ENCODE peak calls at places on chromosomes 6 and 20, in nine cellular contexts. One of them, this sample, is unnamed.

GRCh38 chr6:3366596-3367413 is 90.0 kb downstream of the SLC22A23 start:
- DNase-seq in MM.1S: no peak
- DNase-seq in colonic mucosa: no peak
- DNase-seq in upper lobe of right lung: no peak
- DNase-seq in H1: no peak
- DNase-seq in ovary: no peak
- DNase-seq in IMR-90: no peak
- DNase-seq in heart right ventricle: no peak
- DNase-seq in brain microvascular endothelial cell: no peak
- DNase-seq in this sample: no peak

GRCh38 chr6:133956413-133957049 is 3.5 kb downstream of the TBPL1 start:
- DNase-seq in MM.1S: no peak
- DNase-seq in colonic mucosa: no peak
- DNase-seq in upper lobe of right lung: no peak
- DNase-seq in H1: no peak
- DNase-seq in ovary: no peak
- DNase-seq in IMR-90: no peak
- DNase-seq in heart right ventricle: no peak
- DNase-seq in brain microvascular endothelial cell: no peak
- DNase-seq in this sample: no peak

GRCh38 chr20:14888172-14888571 is 550.8 kb upstream of the FLRT3 start:
- DNase-seq in MM.1S: no peak
- DNase-seq in colonic mucosa: no peak
- DNase-seq in upper lobe of right lung: no peak
- DNase-seq in H1: no peak
- DNase-seq in ovary: no peak
- DNase-seq in IMR-90: no peak
- DNase-seq in heart right ventricle: no peak
- DNase-seq in brain microvascular endothelial cell: no peak
- DNase-seq in this sample: no peak

GRCh38 chr20:12093062-12093796 is 175.5 kb downstream of the BTBD3 start:
- DNase-seq in MM.1S: no peak
- DNase-seq in colonic mucosa: no peak
- DNase-seq in upper lobe of right lung: no peak
- DNase-seq in H1: no peak
- DNase-seq in ovary: no peak
- DNase-seq in IMR-90: no peak
- DNase-seq in heart right ventricle: no peak
- DNase-seq in brain microvascular endothelial cell: no peak
- DNase-seq in this sample: no peak

GRCh38 chr6:55175078-55175777 is 913 bp downstream of the HCRTR2 start:
- DNase-seq in MM.1S: no peak
- DNase-seq in colonic mucosa: no peak
- DNase-seq in upper lobe of right lung: no peak
- DNase-seq in H1: peak; percentile 45
- DNase-seq in ovary: no peak
- DNase-seq in IMR-90: no peak
- DNase-seq in heart right ventricle: no peak
- DNase-seq in brain microvascular endothelial cell: no peak
- DNase-seq in this sample: peak; percentile 54

GRCh38 chr6:40444307-40444706 is 142.9 kb downstream of the LRFN2 start:
- DNase-seq in MM.1S: no peak
- DNase-seq in colonic mucosa: no peak
- DNase-seq in upper lobe of right lung: no peak
- DNase-seq in H1: no peak
- DNase-seq in ovary: no peak
- DNase-seq in IMR-90: no peak
- DNase-seq in heart right ventricle: no peak
- DNase-seq in brain microvascular endothelial cell: no peak
- DNase-seq in this sample: no peak

GRCh38 chr6:16168858-16169257 is 40.0 kb downstream of the MYLIP start:
- DNase-seq in MM.1S: peak; percentile 28
- DNase-seq in colonic mucosa: no peak
- DNase-seq in upper lobe of right lung: no peak
- DNase-seq in H1: no peak
- DNase-seq in ovary: no peak
- DNase-seq in IMR-90: peak; percentile 37
- DNase-seq in heart right ventricle: no peak
- DNase-seq in brain microvascular endothelial cell: peak; percentile 31
- DNase-seq in this sample: peak; percentile 73

GRCh38 chr6:14464049-14464448 is 346.5 kb downstream of the CD83 start:
- DNase-seq in MM.1S: no peak
- DNase-seq in colonic mucosa: no peak
- DNase-seq in upper lobe of right lung: no peak
- DNase-seq in H1: no peak
- DNase-seq in ovary: no peak
- DNase-seq in IMR-90: no peak
- DNase-seq in heart right ventricle: no peak
- DNase-seq in brain microvascular endothelial cell: no peak
- DNase-seq in this sample: peak; percentile 70

GRCh38 chr6:121817141-121817540 is 381.7 kb downstream of the GJA1 start:
- DNase-seq in MM.1S: no peak
- DNase-seq in colonic mucosa: no peak
- DNase-seq in upper lobe of right lung: no peak
- DNase-seq in H1: no peak
- DNase-seq in ovary: no peak
- DNase-seq in IMR-90: peak; percentile 47
- DNase-seq in heart right ventricle: no peak
- DNase-seq in brain microvascular endothelial cell: no peak
- DNase-seq in this sample: no peak

GRCh38 chr6:27839303-27840081 is 72.7 kb downstream of the OR2B2 start:
- DNase-seq in MM.1S: peak; percentile 36
- DNase-seq in colonic mucosa: peak; percentile 79
- DNase-seq in upper lobe of right lung: no peak
- DNase-seq in H1: no peak
- DNase-seq in ovary: peak; percentile 37
- DNase-seq in IMR-90: peak; percentile 90
- DNase-seq in heart right ventricle: peak; percentile 25
- DNase-seq in brain microvascular endothelial cell: peak; percentile 65
- DNase-seq in this sample: peak; percentile 70

GRCh38 chr6:156889986-156890385 is 112.8 kb downstream of the ARID1B start:
- DNase-seq in MM.1S: no peak
- DNase-seq in colonic mucosa: no peak
- DNase-seq in upper lobe of right lung: no peak
- DNase-seq in H1: no peak
- DNase-seq in ovary: no peak
- DNase-seq in IMR-90: no peak
- DNase-seq in heart right ventricle: no peak
- DNase-seq in brain microvascular endothelial cell: no peak
- DNase-seq in this sample: no peak

GRCh38 chr6:149701699-149702098 is 16.2 kb downstream of the LATS1 start:
- DNase-seq in MM.1S: no peak
- DNase-seq in colonic mucosa: no peak
- DNase-seq in upper lobe of right lung: no peak
- DNase-seq in H1: no peak
- DNase-seq in ovary: no peak
- DNase-seq in IMR-90: peak; percentile 52
- DNase-seq in heart right ventricle: no peak
- DNase-seq in brain microvascular endothelial cell: no peak
- DNase-seq in this sample: peak; percentile 59

GRCh38 chr20:47225458-47225857 is 131.0 kb downstream of the ZMYND8 start:
- DNase-seq in MM.1S: no peak
- DNase-seq in colonic mucosa: no peak
- DNase-seq in upper lobe of right lung: no peak
- DNase-seq in H1: no peak
- DNase-seq in ovary: no peak
- DNase-seq in IMR-90: no peak
- DNase-seq in heart right ventricle: no peak
- DNase-seq in brain microvascular endothelial cell: no peak
- DNase-seq in this sample: no peak
- H3K36me3 ChIP-seq in MM.1S: peaks cover 10% of the 10 kb centered on the region
- H3K36me3 ChIP-seq in colonic mucosa: peaks cover 31% of the 10 kb centered on the region
- H3K36me3 ChIP-seq in upper lobe of right lung: peaks cover 95% of the 10 kb centered on the region
- H3K36me3 ChIP-seq in H1: peaks cover 39% of the 10 kb centered on the region
- H3K36me3 ChIP-seq in ovary: no peaks in the 10 kb centered on the region
- H3K36me3 ChIP-seq in IMR-90: peaks cover 46% of the 10 kb centered on the region
- H3K36me3 ChIP-seq in heart right ventricle: peaks cover 95% of the 10 kb centered on the region
- H3K36me3 ChIP-seq in brain microvascular endothelial cell: peaks cover 59% of the 10 kb centered on the region
- H3K36me3 ChIP-seq in this sample: peaks cover 93% of the 10 kb centered on the region

DNA sequence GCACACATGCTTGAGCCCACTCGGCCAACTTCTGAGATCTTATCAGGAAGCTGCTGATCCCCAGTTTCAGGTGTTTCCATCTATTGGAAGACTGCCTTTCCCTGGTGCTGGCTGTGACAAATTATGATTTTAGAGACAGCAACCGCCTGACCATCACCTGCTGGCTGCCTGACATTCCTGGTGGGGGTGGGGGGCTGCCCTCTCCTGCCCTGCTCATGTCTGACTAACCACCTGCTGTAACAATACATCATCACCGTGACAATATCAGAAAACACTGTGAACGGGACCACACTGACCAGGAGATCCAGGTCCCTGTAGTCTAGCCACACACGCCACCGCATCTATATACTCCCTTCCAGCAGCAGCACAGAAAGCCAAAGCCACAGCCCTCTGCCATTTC is 537.5 kb downstream of the QKI start:
- DNase-seq in MM.1S: no peak
- DNase-seq in colonic mucosa: no peak
- DNase-seq in upper lobe of right lung: no peak
- DNase-seq in H1: peak; percentile 35
- DNase-seq in ovary: no peak
- DNase-seq in IMR-90: no peak
- DNase-seq in heart right ventricle: no peak
- DNase-seq in brain microvascular endothelial cell: no peak
- DNase-seq in this sample: no peak
- H3K4me3 ChIP-seq in MM.1S: no peak overlapping the region
- H3K4me3 ChIP-seq in colonic mucosa: no peak overlapping the region
- H3K4me3 ChIP-seq in upper lobe of right lung: no peak overlapping the region
- H3K4me3 ChIP-seq in H1: no peak overlapping the region
- H3K4me3 ChIP-seq in ovary: no peak overlapping the region
- H3K4me3 ChIP-seq in IMR-90: no peak overlapping the region
- H3K4me3 ChIP-seq in heart right ventricle: no peak overlapping the region
- H3K4me3 ChIP-seq in brain microvascular endothelial cell: no peak overlapping the region
- H3K4me3 ChIP-seq in this sample: no peak overlapping the region

DNA sequence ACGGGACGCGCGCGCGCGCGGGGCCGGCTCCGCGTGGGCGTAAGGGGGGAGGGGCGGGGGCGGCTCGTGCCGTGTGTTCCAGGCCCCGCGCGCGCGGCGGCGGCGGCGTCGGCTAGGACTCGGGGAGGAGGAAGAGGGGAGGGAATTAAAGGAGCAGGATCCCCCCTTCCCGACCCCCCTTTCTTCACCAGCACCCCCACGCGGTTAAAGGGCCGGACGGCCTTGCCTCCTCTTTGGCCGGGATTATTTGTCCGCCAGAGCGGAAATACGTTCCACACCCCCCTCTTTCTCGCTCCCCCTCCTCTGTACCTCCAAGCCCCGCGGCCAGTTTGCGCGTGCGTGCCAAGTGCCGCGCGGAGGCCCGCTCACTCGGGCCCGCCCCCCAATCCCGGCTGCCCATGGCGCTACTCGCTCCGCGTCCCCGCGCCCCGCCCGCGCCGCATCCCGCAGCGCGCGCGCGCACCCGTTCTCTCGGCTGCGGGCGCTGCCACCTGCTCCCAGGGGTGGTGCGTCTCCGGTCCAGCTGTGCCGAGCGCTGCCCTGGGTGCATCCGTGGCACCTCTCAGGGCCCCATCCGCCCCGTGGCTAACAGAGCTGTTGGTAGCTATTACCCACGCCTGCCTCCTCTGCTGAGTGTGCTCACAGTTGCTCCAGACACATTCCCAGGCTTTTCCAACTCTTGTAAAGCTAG is at the start of gene ZBTB12:
- DNase-seq in MM.1S: peak; percentile 92
- DNase-seq in colonic mucosa: peak; percentile 90
- DNase-seq in upper lobe of right lung: peak; percentile 96
- DNase-seq in H1: peak; percentile 93
- DNase-seq in ovary: peak; percentile 96
- DNase-seq in IMR-90: peak; percentile 98
- DNase-seq in heart right ventricle: peak; percentile 91
- DNase-seq in brain microvascular endothelial cell: peak; percentile 89
- DNase-seq in this sample: peak; percentile 96
- TF ChIP-seq CTCF in MM.1S: no peak
- TF ChIP-seq CTCF in colonic mucosa: no peak
- TF ChIP-seq CTCF in upper lobe of right lung: no peak
- TF ChIP-seq CTCF in H1: no peak
- TF ChIP-seq CTCF in ovary: no peak
- TF ChIP-seq CTCF in IMR-90: peak; percentile 13
- TF ChIP-seq CTCF in heart right ventricle: no peak
- TF ChIP-seq CTCF in brain microvascular endothelial cell: no peak
- TF ChIP-seq CTCF in this sample: no peak

GRCh38 chr6:35642471-35643161 is 46.1 kb downstream of the FKBP5 start:
- DNase-seq in MM.1S: no peak
- DNase-seq in colonic mucosa: no peak
- DNase-seq in upper lobe of right lung: no peak
- DNase-seq in H1: no peak
- DNase-seq in ovary: no peak
- DNase-seq in IMR-90: peak; percentile 26
- DNase-seq in heart right ventricle: no peak
- DNase-seq in brain microvascular endothelial cell: no peak
- DNase-seq in this sample: no peak

GRCh38 chr6:35638679-35639078 is 50.0 kb downstream of the FKBP5 start:
- DNase-seq in MM.1S: no peak
- DNase-seq in colonic mucosa: no peak
- DNase-seq in upper lobe of right lung: no peak
- DNase-seq in H1: no peak
- DNase-seq in ovary: no peak
- DNase-seq in IMR-90: no peak
- DNase-seq in heart right ventricle: no peak
- DNase-seq in brain microvascular endothelial cell: no peak
- DNase-seq in this sample: no peak

GRCh38 chr6:35643162-35643535 is 45.6 kb downstream of the FKBP5 start:
- DNase-seq in MM.1S: no peak
- DNase-seq in colonic mucosa: no peak
- DNase-seq in upper lobe of right lung: no peak
- DNase-seq in H1: no peak
- DNase-seq in ovary: no peak
- DNase-seq in IMR-90: no peak
- DNase-seq in heart right ventricle: no peak
- DNase-seq in brain microvascular endothelial cell: no peak
- DNase-seq in this sample: no peak

GRCh38 chr6:35637911-35638310 is 50.8 kb downstream of the FKBP5 start:
- DNase-seq in MM.1S: no peak
- DNase-seq in colonic mucosa: no peak
- DNase-seq in upper lobe of right lung: no peak
- DNase-seq in H1: no peak
- DNase-seq in ovary: no peak
- DNase-seq in IMR-90: no peak
- DNase-seq in heart right ventricle: no peak
- DNase-seq in brain microvascular endothelial cell: no peak
- DNase-seq in this sample: no peak

DNA sequence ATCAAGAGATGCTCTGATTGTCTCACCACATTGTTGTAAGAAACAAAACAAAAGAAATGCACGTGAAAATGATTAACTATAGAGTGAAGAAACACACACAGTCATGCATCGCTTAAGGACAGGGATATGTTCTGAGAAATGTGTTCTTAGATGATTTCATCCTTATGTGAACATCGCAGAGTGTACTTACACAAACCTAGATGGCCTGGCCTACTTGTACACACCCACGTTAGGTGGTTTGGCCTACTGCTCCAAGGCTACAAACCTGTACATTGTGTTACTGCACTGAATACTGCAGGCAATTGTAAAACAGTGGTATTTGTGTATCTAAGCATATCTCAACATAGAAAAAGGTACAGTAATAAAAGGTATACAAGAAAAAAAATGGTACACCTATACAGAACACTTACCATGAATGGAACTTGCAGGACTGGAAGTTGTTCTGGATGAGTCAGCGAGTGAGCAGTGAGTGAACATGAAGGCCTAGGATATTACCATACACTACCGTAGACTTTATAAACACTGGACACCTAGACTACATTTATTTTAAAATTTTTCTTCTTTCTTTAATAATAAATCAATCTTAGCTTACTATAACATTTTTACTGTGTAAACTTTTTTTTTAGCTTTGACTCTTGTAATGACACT is 48.6 kb downstream of the FKBP5 start:
- DNase-seq in MM.1S: no peak
- DNase-seq in colonic mucosa: no peak
- DNase-seq in upper lobe of right lung: no peak
- DNase-seq in H1: no peak
- DNase-seq in ovary: no peak
- DNase-seq in IMR-90: peak; percentile 62
- DNase-seq in heart right ventricle: no peak
- DNase-seq in brain microvascular endothelial cell: no peak
- DNase-seq in this sample: no peak
- H3K36me3 ChIP-seq in MM.1S: no peaks in the 10 kb centered on the region
- H3K36me3 ChIP-seq in colonic mucosa: no peaks in the 10 kb centered on the region
- H3K36me3 ChIP-seq in upper lobe of right lung: peaks cover 95% of the 10 kb centered on the region
- H3K36me3 ChIP-seq in H1: no peaks in the 10 kb centered on the region
- H3K36me3 ChIP-seq in ovary: no peaks in the 10 kb centered on the region
- H3K36me3 ChIP-seq in IMR-90: no peaks in the 10 kb centered on the region
- H3K36me3 ChIP-seq in heart right ventricle: peaks cover 73% of the 10 kb centered on the region
- H3K36me3 ChIP-seq in brain microvascular endothelial cell: peaks cover 16% of the 10 kb centered on the region
- H3K36me3 ChIP-seq in this sample: no peaks in the 10 kb centered on the region

This sample was measured in endodermal cell.